ENCODE peak calls at places on chromosomes 16 and 17, in four cellular contexts. S, V, R and C are unnamed samples.

GRCh38 chr17:62718420-62718819 is 89.7 kb downstream of the MARCHF10 start:
- DNase-seq in R (peak), V (no peak), S (no peak), C (no peak)

GRCh38 chr17:79667121-79667715 is 56.4 kb upstream of the RBFOX3 start:
- DNase-seq in V (no peak), S (no peak), R (no peak), C (no peak)

GRCh38 chr16:52548261-52549010 is 1.5 kb upstream of the TOX3 start:
- DNase-seq in S (no peak), V (no peak), R (no peak), C (peak)

GRCh38 chr16:13756411-13756810 is 163.5 kb upstream of the ERCC4 start:
- DNase-seq in V (no peak), R (no peak), S (no peak), C (no peak)

GRCh38 chr17:78993981-78994671 is 14.4 kb upstream of the LGALS3BP start:
- DNase-seq in V (no peak), R (no peak), S (peak), C (no peak)

GRCh38 chr17:43927101-43927935 is 15.0 kb downstream of the PPY start:
- DNase-seq in R (no peak), V (no peak), S (peak), C (peak)

GRCh38 chr16:15775209-15775608 is 81.6 kb downstream of the MYH11 start:
- DNase-seq in S (no peak), V (no peak), R (no peak), C (no peak)

GRCh38 chr16:20814761-20815160 is 8.4 kb downstream of the REXO5 start:
- DNase-seq in S (no peak), V (no peak), R (peak), C (no peak)

GRCh38 chr16:2811703-2812471 is 5.2 kb upstream of the PRSS21 start:
- DNase-seq in V (no peak), S (no peak), R (no peak), C (no peak)

GRCh38 chr17:78900816-78901215 is 2.2 kb downstream of the CEP295NL start:
- DNase-seq in S (no peak), R (no peak), V (no peak), C (no peak)

GRCh38 chr17:37088913-37089312 is 140.2 kb downstream of the AATF start:
- DNase-seq in V (no peak), S (no peak), R (no peak), C (no peak)
- TF ChIP-seq CTCF in V (no peak), S (no peak), R (no peak), C (no peak)

GRCh38 chr17:61625564-61625963 is 34.5 kb upstream of the NACA2 start:
- DNase-seq in R (no peak), S (no peak), V (no peak), C (no peak)
- TF ChIP-seq CTCF in R (no peak), S (no peak), V (no peak), C (no peak)

GRCh38 chr16:7919782-7920181 is 587.1 kb downstream of the RBFOX1 start:
- DNase-seq in V (no peak), R (no peak), S (no peak), C (no peak)

DNA sequence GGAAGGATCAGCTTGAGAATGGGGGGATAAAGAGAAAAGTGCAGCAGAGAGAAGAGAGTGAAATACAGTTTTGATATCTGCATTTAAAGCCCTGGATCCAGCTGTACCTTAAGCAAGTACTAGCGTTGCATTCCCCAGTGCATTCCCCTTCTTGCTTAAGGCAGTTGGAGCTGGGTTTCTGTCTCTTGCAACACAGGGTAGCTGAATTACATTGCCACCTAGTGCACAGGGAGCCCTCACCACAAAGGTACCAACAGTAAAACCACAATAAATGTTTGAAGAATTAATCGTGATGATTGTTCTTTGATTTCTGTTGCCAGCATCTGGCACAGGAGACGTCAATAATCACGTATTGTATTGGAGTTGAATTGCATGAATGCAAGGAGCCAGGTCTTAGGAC is 588.7 kb downstream of the RBFOX1 start:
- DNase-seq in S (no peak), R (no peak), V (no peak), C (no peak)
- TF ChIP-seq CTCF in S (no peak), R (no peak), V (no peak), C (no peak)

GRCh38 chr17:65532491-65532890 is 29.0 kb downstream of the AXIN2 start:
- DNase-seq in V (no peak), S (no peak), R (no peak), C (no peak)

GRCh38 chr17:65530158-65530984 is 31.1 kb downstream of the AXIN2 start:
- DNase-seq in S (no peak), V (no peak), R (no peak), C (no peak)

GRCh38 chr17:65533056-65533745 is 28.2 kb downstream of the AXIN2 start:
- DNase-seq in R (no peak), V (no peak), S (no peak), C (no peak)

GRCh38 chr17:65530985-65531507 is 30.4 kb downstream of the AXIN2 start:
- DNase-seq in S (no peak), R (peak), V (no peak), C (peak)

DNA sequence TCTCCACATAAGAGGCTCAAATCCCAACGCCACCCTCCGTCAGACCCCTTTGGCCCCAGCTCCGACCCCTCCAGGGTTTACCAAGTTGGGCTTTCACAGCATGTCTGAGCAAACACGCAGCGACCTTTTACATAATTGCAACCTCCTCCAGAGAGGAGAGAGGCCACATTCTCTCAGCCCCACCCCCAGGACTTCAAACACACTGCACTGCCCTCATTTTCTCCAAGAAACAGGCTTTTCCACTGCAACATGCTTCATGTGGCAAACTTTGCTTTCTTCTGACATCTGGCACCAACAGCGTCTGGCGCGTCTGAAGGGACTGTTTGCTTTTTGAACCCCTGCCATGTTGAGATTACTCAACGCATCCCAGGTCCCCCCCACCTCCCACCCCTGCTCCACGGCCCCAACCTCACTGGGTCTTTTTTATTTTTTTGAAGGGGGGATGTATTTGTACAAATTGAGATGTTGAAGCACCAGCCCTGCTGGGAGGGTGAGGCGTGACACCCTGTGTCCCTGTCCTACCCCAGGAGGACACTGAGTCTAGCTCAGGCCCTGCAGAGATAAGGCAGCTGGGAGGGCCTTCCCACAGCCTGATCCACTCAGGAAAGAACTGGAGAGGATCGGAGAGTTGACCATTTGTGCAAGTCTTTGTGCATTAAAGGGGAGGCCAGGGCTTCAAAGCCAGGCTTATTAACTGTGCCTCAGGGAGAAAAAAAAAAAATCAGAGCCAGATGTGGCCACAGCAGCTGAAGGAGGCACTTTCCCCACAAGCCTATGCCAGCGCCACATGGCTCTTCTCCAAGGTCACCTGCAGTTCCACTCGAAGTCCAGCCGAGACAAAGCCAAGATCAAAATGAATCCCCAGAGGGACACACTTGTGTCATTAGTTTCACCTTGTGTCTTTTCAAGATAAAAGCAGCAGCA is 29.7 kb downstream of the AXIN2 start:
- DNase-seq in R (peak), V (no peak), S (no peak), C (no peak)
- TF ChIP-seq CTCF in R (peak), V (no peak), S (no peak), C (peak)